ENCODE peak calls at places on chromosomes 3 and 15, in seven cellular contexts. T, V, R, W, I, E and U are unnamed samples.

GRCh38 chr3:37477713-37478487 is 303.5 kb upstream of the LRRFIP2 start:
- DNase-seq in T (no peak), V (no peak), R (no peak), W (no peak), I (no peak), E (no peak), U (no peak)

GRCh38 chr15:68372291-68372811 is 59.6 kb downstream of the ITGA11 start:
- DNase-seq in T (peak), V (no peak), R (no peak), W (peak), I (peak), E (no peak), U (peak)

GRCh38 chr3:115275897-115276296 is 128.8 kb upstream of the ZBTB20 start:
- DNase-seq in T (no peak), V (no peak), R (no peak), W (no peak), I (no peak), E (no peak), U (peak)

GRCh38 chr3:132321321-132321720 is 4.1 kb downstream of the ACP3 start:
- DNase-seq in T (no peak), V (no peak), R (no peak), W (no peak), I (peak), E (no peak), U (peak)

GRCh38 chr15:97652700-97653167 is 307.8 kb upstream of the ARRDC4 start:
- DNase-seq in T (no peak), V (no peak), R (peak), W (peak), I (peak), E (no peak), U (peak)

GRCh38 chr3:149717391-149718056 is 34.8 kb downstream of the COMMD2 start:
- DNase-seq in T (peak), V (no peak), R (peak), W (peak), I (peak), E (no peak), U (peak)

GRCh38 chr15:72341361-72341760 is 21.4 kb upstream of the CELF6 start:
- DNase-seq in T (no peak), V (no peak), R (no peak), W (peak), I (peak), E (no peak), U (peak)

GRCh38 chr3:53044371-53045106 is 1.3 kb downstream of the SFMBT1 start:
- DNase-seq in T (peak), V (peak), R (peak), W (no peak), I (no peak), E (no peak), U (no peak)

GRCh38 chr3:184156522-184156955 is 1.4 kb downstream of the DVL3 start:
- DNase-seq in T (peak), V (no peak), R (no peak), W (peak), I (peak), E (peak), U (peak)

GRCh38 chr3:171354049-171354705 is 106.0 kb downstream of the TNIK start:
- DNase-seq in T (no peak), V (no peak), R (no peak), W (no peak), I (no peak), E (no peak), U (no peak)

GRCh38 chr3:17775073-17775472 is 32.6 kb upstream of the TBC1D5 start:
- DNase-seq in T (no peak), V (no peak), R (no peak), W (no peak), I (no peak), E (no peak), U (no peak)

GRCh38 chr3:82814660-82815059 is 1053.2 kb upstream of the GBE1 start:
- DNase-seq in T (no peak), V (no peak), R (no peak), W (no peak), I (no peak), E (no peak), U (no peak)

GRCh38 chr15:49620174-49620573 is 444 bp downstream of the FAM227B start:
- DNase-seq in T (peak), V (no peak), R (peak), W (no peak), I (peak), E (no peak), U (no peak)

GRCh38 chr3:194867270-194867983 is 181.7 kb downstream of the FAM43A start:
- DNase-seq in T (no peak), V (no peak), R (peak), W (no peak), I (peak), E (peak), U (peak)

GRCh38 chr3:13517253-13517977 is 31.5 kb upstream of the FBLN2 start:
- DNase-seq in T (no peak), V (no peak), R (no peak), W (no peak), I (peak), E (no peak), U (no peak)

GRCh38 chr3:137992592-137992991 is 17.4 kb upstream of the CLDN18 start:
- DNase-seq in T (peak), V (no peak), R (no peak), W (no peak), I (no peak), E (no peak), U (no peak)

GRCh38 chr15:77417642-77418041 is 2.3 kb downstream of the PEAK1 start:
- DNase-seq in T (peak), V (no peak), R (no peak), W (no peak), I (no peak), E (no peak), U (no peak)

GRCh38 chr3:13851091-13851849 is 28.6 kb downstream of the WNT7A start:
- DNase-seq in T (no peak), V (no peak), R (no peak), W (no peak), I (no peak), E (peak), U (no peak)

GRCh38 chr3:171643033-171643432 is 167.2 kb downstream of the PLD1 start:
- DNase-seq in T (no peak), V (no peak), R (no peak), W (no peak), I (no peak), E (no peak), U (no peak)

GRCh38 chr3:113532698-113533533 is 561 bp downstream of the SIDT1 start:
- DNase-seq in T (no peak), V (peak), R (no peak), W (peak), I (peak), E (peak), U (no peak)

GRCh38 chr3:43499256-43499655 is 122.6 kb downstream of the ANO10 start:
- DNase-seq in T (no peak), V (no peak), R (peak), W (no peak), I (no peak), E (no peak), U (no peak)

GRCh38 chr3:184795493-184796198 is 16.3 kb upstream of the VPS8 start:
- DNase-seq in T (no peak), V (no peak), R (no peak), W (peak), I (no peak), E (no peak), U (no peak)

GRCh38 chr15:40092416-40093223 is 16.1 kb downstream of the BMF start:
- DNase-seq in T (peak), V (no peak), R (no peak), W (peak), I (peak), E (peak), U (peak)

GRCh38 chr3:188558343-188559068 is 404.5 kb downstream of the LPP start:
- DNase-seq in T (peak), V (no peak), R (peak), W (no peak), I (no peak), E (no peak), U (no peak)

GRCh38 chr3:76685858-76686257 is 354.0 kb upstream of the ROBO2 start:
- DNase-seq in T (peak), V (no peak), R (no peak), W (no peak), I (no peak), E (no peak), U (no peak)

GRCh38 chr15:92074161-92074560 is 220.7 kb downstream of the SLCO3A1 start:
- DNase-seq in T (no peak), V (no peak), R (no peak), W (no peak), I (no peak), E (no peak), U (no peak)

GRCh38 chr15:22979069-22979698 is 984 bp downstream of the CYFIP1 start:
- DNase-seq in T (peak), V (no peak), R (peak), W (peak), I (peak), E (peak), U (peak)

GRCh38 chr15:34621675-34622074 is 38.2 kb upstream of the GOLGA8B start:
- DNase-seq in T (peak), V (no peak), R (no peak), W (no peak), I (no peak), E (no peak), U (peak)

GRCh38 chr3:61796088-61796680 is 234.8 kb downstream of the PTPRG start:
- DNase-seq in T (no peak), V (no peak), R (no peak), W (peak), I (no peak), E (no peak), U (no peak)

GRCh38 chr3:36812240-36812639 is 47.9 kb upstream of the DCLK3 start:
- DNase-seq in T (no peak), V (no peak), R (no peak), W (no peak), I (no peak), E (no peak), U (no peak)

GRCh38 chr3:177554900-177555759 is 357.8 kb upstream of the TBL1XR1 start:
- DNase-seq in T (peak), V (no peak), R (no peak), W (no peak), I (no peak), E (no peak), U (no peak)

GRCh38 chr3:149971403-149972075 is 844 bp upstream of the PFN2 start:
- DNase-seq in T (peak), V (peak), R (peak), W (no peak), I (peak), E (peak), U (peak)

GRCh38 chr15:45187894-45188830 is at the start of gene SHF:
- DNase-seq in T (peak), V (peak), R (no peak), W (peak), I (peak), E (peak), U (peak)
- H3K27ac ChIP-seq in T (no peak), V (peak), R (no peak), W (no peak), I (no peak), E (peak), U (no peak)

GRCh38 chr3:41716391-41716910 is 245.5 kb downstream of the ULK4 start:
- DNase-seq in T (peak), V (no peak), R (no peak), W (no peak), I (no peak), E (no peak), U (no peak)
- TF ChIP-seq CTCF in T (peak), V (no peak), R (no peak), W (no peak), I (peak), E (no peak), U (peak)

GRCh38 chr15:71048913-71049675 is 66.2 kb upstream of the THSD4 start:
- DNase-seq in T (peak), V (no peak), R (no peak), W (no peak), I (no peak), E (no peak), U (peak)
- H3K27ac ChIP-seq in T (peak), V (no peak), R (no peak), W (no peak), I (no peak), E (no peak), U (no peak)

GRCh38 chr3:139202959-139203349 is 140.9 kb upstream of the MRPS22 start:
- DNase-seq in T (no peak), V (no peak), R (no peak), W (no peak), I (no peak), E (no peak), U (no peak)
- TF ChIP-seq CTCF in T (no peak), V (no peak), R (no peak), W (no peak), I (no peak), E (no peak), U (no peak)

GRCh38 chr3:45145681-45146614 is at the start of gene CDCP1:
- DNase-seq in T (no peak), V (no peak), R (no peak), W (peak), I (peak), E (no peak), U (no peak)

GRCh38 chr3:45152307-45152706 is 6.1 kb upstream of the CDCP1 start:
- DNase-seq in T (no peak), V (no peak), R (no peak), W (no peak), I (no peak), E (no peak), U (no peak)

GRCh38 chr3:45145223-45145622 is 955 bp downstream of the CDCP1 start:
- DNase-seq in T (no peak), V (no peak), R (no peak), W (no peak), I (peak), E (no peak), U (no peak)

GRCh38 chr3:45151100-45151499 is 4.9 kb upstream of the CDCP1 start:
- DNase-seq in T (no peak), V (no peak), R (no peak), W (no peak), I (no peak), E (no peak), U (no peak)

DNA sequence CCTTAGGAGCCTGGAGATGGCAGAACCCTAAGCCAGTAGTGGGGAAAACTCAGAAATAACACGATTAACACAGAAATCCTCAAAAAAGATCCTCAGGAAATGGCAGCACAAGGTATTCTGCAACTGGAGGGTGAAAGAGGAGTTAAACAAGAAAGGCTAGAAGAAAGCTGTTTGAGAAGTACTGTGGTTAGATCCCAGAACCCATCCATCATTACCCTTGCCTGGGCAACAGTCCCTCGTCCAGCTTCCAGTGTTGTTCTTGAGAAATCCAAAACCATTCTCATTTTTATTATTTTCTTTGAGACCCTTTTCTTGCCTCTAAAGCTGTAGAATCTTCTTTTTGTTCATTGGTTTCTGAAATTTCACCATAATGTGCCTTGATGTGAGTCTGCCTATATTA is 2.7 kb upstream of the CDCP1 start:
- DNase-seq in T (no peak), V (no peak), R (no peak), W (no peak), I (no peak), E (no peak), U (no peak)
- H3K27ac ChIP-seq in T (no peak), V (no peak), R (no peak), W (no peak), I (no peak), E (no peak), U (no peak)